ENCODE peak calls at places on chromosomes 16 and 17, in eight cellular contexts. M is HTR-8/SVneo; X is hypothalamus; D is T-helper 17 cell; L is AG09309; S is heart left ventricle; Q is GM12891; Y is activated naive CD4-positive, alpha-beta T cell treated with anti-CD3 and anti-CD28 coated beads, Interleukin-2, amount 10 ng/mL, durations not matched to agents 7 days and 5 days. E is an unnamed sample.

GRCh38 chr17:64692187-64692586 is 30.1 kb upstream of the SMURF2 start:
- DNase-seq in M (no peak), X (no peak), D (no peak), L (no peak), S (no peak), Q (no peak), Y (no peak), E (no peak)

GRCh38 chr17:4087911-4088693 is 54.7 kb downstream of the ZZEF1 start:
- DNase-seq in M (no peak), X (no peak), D (no peak), L (no peak), S (no peak), Q (no peak), Y (no peak), E (no peak)

GRCh38 chr17:43779145-43780125 is 658 bp upstream of the DUSP3 start:
- DNase-seq in M (no peak), X (no peak), D (no peak), L (no peak), S (no peak), Q (no peak), Y (no peak), E (no peak)

GRCh38 chr17:1730345-1731193 is 6.1 kb downstream of the WDR81 start:
- DNase-seq in M (no peak), X (peak; percentile 47), D (no peak), L (no peak), S (peak; percentile 87), Q (no peak), Y (no peak), E (peak; percentile 71)

GRCh38 chr17:41717408-41718286 is 5.5 kb downstream of the GAST start:
- DNase-seq in M (peak; percentile 46), X (peak; percentile 10), D (no peak), L (no peak), S (no peak), Q (no peak), Y (peak; percentile 41), E (no peak)

GRCh38 chr17:6070280-6070894 is at the start of gene WSCD1:
- DNase-seq in M (no peak), X (peak; percentile 81), D (no peak), L (no peak), S (no peak), Q (no peak), Y (no peak), E (no peak)

GRCh38 chr17:66406701-66407644 is 104.6 kb downstream of the PRKCA start:
- DNase-seq in M (no peak), X (no peak), D (no peak), L (no peak), S (no peak), Q (no peak), Y (peak; percentile 72), E (no peak)

GRCh38 chr16:64489449-64489848 is 632.4 kb downstream of the CDH11 start:
- DNase-seq in M (no peak), X (no peak), D (no peak), L (no peak), S (no peak), Q (no peak), Y (no peak), E (no peak)

GRCh38 chr17:46851029-46851741 is at the start of gene WNT9B:
- DNase-seq in M (peak; percentile 53), X (peak; percentile 22), D (no peak), L (no peak), S (no peak), Q (no peak), Y (no peak), E (no peak)

GRCh38 chr17:50043290-50044148 is 12.4 kb upstream of the ITGA3 start:
- DNase-seq in M (no peak), X (no peak), D (no peak), L (no peak), S (no peak), Q (no peak), Y (no peak), E (peak; percentile 57)

GRCh38 chr16:9077001-9077809 is 14.2 kb upstream of the HAPSTR1 start:
- DNase-seq in M (peak; percentile 53), X (no peak), D (no peak), L (peak; percentile 55), S (no peak), Q (no peak), Y (no peak), E (no peak)

GRCh38 chr16:11857161-11857560 is 5.8 kb upstream of the RSL1D1 start:
- DNase-seq in M (no peak), X (no peak), D (no peak), L (no peak), S (no peak), Q (no peak), Y (no peak), E (no peak)

GRCh38 chr17:19274893-19275292 is 37.7 kb downstream of the EPN2 start:
- DNase-seq in M (no peak), X (no peak), D (no peak), L (no peak), S (no peak), Q (no peak), Y (no peak), E (no peak)